ENCODE peak calls at places on chromosome 2, in seven cellular contexts. J is heart right ventricle, H is fibroblast of lung, M is cardiac fibroblast, L is mesothelial cell of epicardium, U is lung, W is mammary epithelial cell. N is an unnamed sample.

GRCh38 chr2:178195390-178196166 is 1.3 kb downstream of the OSBPL6 start:
- DNase-seq in J (no peak), H (no peak), M (no peak), L (no peak), U (no peak), W (no peak), N (peak)

GRCh38 chr2:86821842-86822241 is 31.1 kb upstream of the CD8A start:
- DNase-seq in J (no peak), H (no peak), M (no peak), L (no peak), U (no peak), W (peak), N (no peak)

GRCh38 chr2:45885111-45885685 is 233.7 kb downstream of the PRKCE start:
- DNase-seq in J (no peak), H (peak), M (no peak), L (no peak), U (no peak), W (no peak), N (no peak)

GRCh38 chr2:133420748-133421147 is 147.5 kb downstream of the NCKAP5 start:
- DNase-seq in J (no peak), H (no peak), M (no peak), L (no peak), U (no peak), W (no peak), N (no peak)

GRCh38 chr2:36477315-36477714 is 120.7 kb downstream of the FEZ2 start:
- DNase-seq in J (no peak), H (no peak), M (no peak), L (no peak), U (no peak), W (no peak), N (no peak)

GRCh38 chr2:237624565-237624964 is 2.8 kb upstream of the LRRFIP1 start:
- DNase-seq in J (no peak), H (no peak), M (no peak), L (no peak), U (no peak), W (no peak), N (peak)

GRCh38 chr2:191637182-191638078 is 40.5 kb upstream of the NABP1 start:
- DNase-seq in J (no peak), H (peak), M (peak), L (no peak), U (no peak), W (peak), N (peak)

GRCh38 chr2:6423131-6423530 is 442.6 kb downstream of the CMPK2 start:
- DNase-seq in J (no peak), H (peak), M (no peak), L (no peak), U (no peak), W (no peak), N (no peak)

GRCh38 chr2:199907008-199907714 is 3.9 kb upstream of the C2orf69 start:
- DNase-seq in J (no peak), H (no peak), M (no peak), L (no peak), U (no peak), W (no peak), N (no peak)

GRCh38 chr2:129518937-129519336 is 460.5 kb upstream of the RAB6C start:
- DNase-seq in J (no peak), H (no peak), M (no peak), L (no peak), U (no peak), W (no peak), N (no peak)

GRCh38 chr2:172480301-172481218 is 53.2 kb downstream of the ITGA6 start:
- DNase-seq in J (peak), H (peak), M (peak), L (no peak), U (no peak), W (no peak), N (no peak)

GRCh38 chr2:121075641-121076500 is 209.1 kb downstream of the TFCP2L1 start:
- DNase-seq in J (no peak), H (peak), M (no peak), L (no peak), U (no peak), W (no peak), N (no peak)

GRCh38 chr2:235518317-235519090 is 24.7 kb downstream of the AGAP1 start:
- DNase-seq in J (no peak), H (no peak), M (peak), L (no peak), U (no peak), W (no peak), N (no peak)

GRCh38 chr2:35522434-35522833 is 833.1 kb upstream of the CRIM1 start:
- DNase-seq in J (no peak), H (no peak), M (no peak), L (no peak), U (no peak), W (no peak), N (no peak)

GRCh38 chr2:199668648-199669047 is 182.3 kb downstream of the FTCDNL1 start:
- DNase-seq in J (peak), H (no peak), M (no peak), L (no peak), U (no peak), W (no peak), N (no peak)

GRCh38 chr2:240325654-240326031 is 109.8 kb upstream of the GPC1 start:
- DNase-seq in J (peak), H (peak), M (peak), L (peak), U (no peak), W (peak), N (no peak)

GRCh38 chr2:47226124-47227040 is 71.3 kb upstream of the STPG4 start:
- DNase-seq in J (no peak), H (no peak), M (peak), L (no peak), U (no peak), W (no peak), N (no peak)

GRCh38 chr2:105864262-105864661 is 119.5 kb downstream of the NCK2 start:
- DNase-seq in J (no peak), H (no peak), M (no peak), L (no peak), U (no peak), W (no peak), N (no peak)

GRCh38 chr2:133609664-133610063 is 41.4 kb upstream of the NCKAP5 start:
- DNase-seq in J (no peak), H (no peak), M (no peak), L (no peak), U (no peak), W (no peak), N (no peak)

GRCh38 chr2:16487686-16488085 is 177.9 kb downstream of the CYRIA start:
- DNase-seq in J (no peak), H (peak), M (peak), L (no peak), U (peak), W (peak), N (no peak)

GRCh38 chr2:174656671-174657171 is 59.1 kb upstream of the WIPF1 start:
- DNase-seq in J (no peak), H (no peak), M (no peak), L (no peak), U (no peak), W (no peak), N (no peak)

GRCh38 chr2:236935656-236936445 is 149.8 kb upstream of the COPS8 start:
- DNase-seq in J (no peak), H (no peak), M (no peak), L (no peak), U (peak), W (no peak), N (no peak)

GRCh38 chr2:109013046-109013445 is 24.0 kb upstream of the EDAR start:
- DNase-seq in J (no peak), H (no peak), M (no peak), L (no peak), U (no peak), W (no peak), N (no peak)

GRCh38 chr2:139495851-139496250 is 715.7 kb upstream of the NXPH2 start:
- DNase-seq in J (no peak), H (no peak), M (no peak), L (no peak), U (no peak), W (no peak), N (no peak)

DNA sequence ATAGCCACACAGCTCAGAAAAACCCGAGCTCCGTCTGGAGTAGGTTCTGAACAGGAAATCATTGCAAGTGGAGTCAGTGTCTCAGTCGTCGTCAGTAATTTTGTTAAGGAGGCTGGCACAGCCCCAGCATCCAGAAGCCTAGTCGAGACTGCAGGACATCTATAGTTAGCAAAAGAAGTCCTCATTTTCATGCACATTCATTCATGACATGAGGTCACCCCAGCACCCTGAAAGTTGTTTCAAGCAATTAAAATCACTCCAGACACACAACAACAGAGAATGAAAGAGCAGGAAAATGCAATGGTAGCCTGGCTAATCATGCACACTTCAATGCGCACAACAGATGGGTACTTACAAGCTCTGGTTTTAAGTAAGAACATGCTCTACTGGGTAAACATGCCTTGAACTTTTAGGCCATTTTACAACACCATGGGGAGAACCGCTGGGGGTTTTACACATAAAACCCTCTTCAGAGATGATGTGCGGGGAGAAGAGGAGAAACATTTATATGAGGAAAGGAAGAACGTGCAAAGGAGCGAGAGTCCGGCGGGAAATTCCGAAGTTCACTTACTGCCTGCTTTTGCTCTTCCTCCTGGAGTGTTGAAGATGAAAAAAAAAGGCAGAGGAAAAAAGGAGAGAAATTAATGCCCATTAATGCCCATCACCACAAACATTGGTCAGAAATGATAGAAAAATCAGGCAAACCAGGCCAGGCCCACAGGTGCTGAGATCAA is 77.4 kb upstream of the DNMT3A start:
- DNase-seq in J (no peak), H (peak), M (peak), L (no peak), U (no peak), W (no peak), N (peak)
- TF ChIP-seq CTCF in J (no peak), H (no peak), M (no peak), L (no peak), U (no peak), W (no peak), N (no peak)

DNA sequence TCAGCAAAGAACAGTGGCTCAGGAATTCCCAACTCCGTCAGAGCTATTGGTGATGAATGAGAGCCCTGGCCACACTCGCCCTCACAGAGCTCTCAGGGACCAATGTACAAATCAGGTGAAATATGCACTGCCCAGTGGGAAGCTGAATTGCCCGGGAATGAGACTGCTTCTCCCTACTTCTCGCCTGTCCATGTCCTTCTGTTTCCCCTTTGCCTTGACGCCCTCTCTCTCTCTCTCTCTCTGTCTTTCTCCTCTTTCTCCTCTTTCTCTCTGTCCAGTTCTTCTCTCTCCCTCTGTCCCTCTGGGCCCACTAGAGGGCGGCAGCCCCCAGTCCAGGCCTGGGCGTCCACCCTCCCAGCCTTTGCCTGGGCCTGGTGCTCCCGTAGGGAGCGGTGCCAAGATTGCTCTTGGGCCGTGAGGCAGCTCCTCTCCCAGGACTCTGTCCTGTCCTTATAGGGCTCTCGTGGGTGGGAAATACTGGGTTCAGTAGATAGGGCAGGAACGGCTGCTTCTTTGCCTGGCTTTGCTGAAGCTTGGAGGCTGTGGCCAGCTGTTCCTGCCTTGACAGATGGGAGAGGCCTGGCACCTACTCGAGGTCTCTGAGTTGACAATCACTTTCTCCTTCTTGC is 28.4 kb upstream of the PUM2 start:
- DNase-seq in J (peak), H (peak), M (peak), L (peak), U (peak), W (peak), N (no peak)
- TF ChIP-seq CTCF in J (peak), H (peak), M (peak), L (no peak), U (peak), W (peak), N (peak)

GRCh38 chr2:217734999-217735398 is 267.8 kb downstream of the TNS1 start:
- DNase-seq in J (no peak), H (no peak), M (no peak), L (no peak), U (no peak), W (no peak), N (no peak)

GRCh38 chr2:217731805-217732204 is 271.0 kb downstream of the TNS1 start:
- DNase-seq in J (no peak), H (peak), M (peak), L (no peak), U (no peak), W (no peak), N (no peak)

GRCh38 chr2:217732995-217733394 is 269.8 kb downstream of the TNS1 start:
- DNase-seq in J (no peak), H (peak), M (peak), L (no peak), U (no peak), W (no peak), N (no peak)

GRCh38 chr2:217735899-217736298 is 266.9 kb downstream of the TNS1 start:
- DNase-seq in J (no peak), H (no peak), M (no peak), L (no peak), U (no peak), W (no peak), N (no peak)

DNA sequence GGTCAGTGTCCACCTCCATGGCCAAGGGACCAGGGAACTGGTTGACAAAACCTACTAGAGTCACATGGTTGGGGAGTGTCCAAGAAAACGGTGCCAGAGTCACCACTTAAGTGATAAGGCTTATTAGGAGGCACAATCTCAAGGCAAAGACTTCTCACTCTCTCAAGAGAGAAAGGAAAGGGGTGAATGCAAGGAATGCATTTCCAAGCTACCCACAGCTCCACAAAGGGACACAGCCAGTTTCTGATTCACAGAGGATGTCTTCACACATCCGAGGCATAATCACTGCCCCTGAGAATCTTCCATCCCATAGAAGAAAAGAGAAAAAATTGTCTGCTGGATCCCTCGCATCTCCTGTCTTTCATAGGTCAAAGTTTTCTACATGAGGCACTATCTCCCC is 269.3 kb downstream of the TNS1 start:
- DNase-seq in J (no peak), H (peak), M (no peak), L (no peak), U (no peak), W (no peak), N (no peak)
- TF ChIP-seq CTCF in J (no peak), H (no peak), M (no peak), L (no peak), U (no peak), W (no peak), N (no peak)

DNA sequence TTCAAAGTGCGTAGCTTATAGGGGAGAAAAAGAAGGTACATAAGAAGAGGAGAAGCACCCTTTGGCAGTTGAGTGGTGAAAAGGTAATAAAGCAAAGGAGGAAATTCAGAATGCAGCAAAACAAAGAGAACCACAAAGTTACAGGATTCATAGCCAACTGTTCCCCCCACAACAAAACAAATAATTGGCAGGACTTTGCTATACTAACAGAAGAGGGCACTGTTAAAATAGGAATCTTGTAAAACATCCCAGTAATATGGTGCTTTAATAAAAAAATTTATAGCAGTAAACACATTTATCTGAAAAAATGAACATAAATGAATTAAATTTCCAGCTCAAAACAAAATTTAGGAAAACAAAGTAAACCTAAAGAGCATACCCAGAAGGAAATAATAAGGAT is 42.3 kb downstream of the R3HDM1 start:
- DNase-seq in J (no peak), H (no peak), M (no peak), L (no peak), U (no peak), W (no peak), N (no peak)
- TF ChIP-seq CTCF in J (no peak), H (no peak), M (peak), L (no peak), U (no peak), W (peak), N (no peak)

GRCh38 chr2:65018141-65018582 is 29.0 kb downstream of the SLC1A4 start:
- DNase-seq in J (peak), H (no peak), M (no peak), L (no peak), U (peak), W (no peak), N (no peak)

GRCh38 chr2:65016789-65017188 is 27.6 kb downstream of the SLC1A4 start:
- DNase-seq in J (no peak), H (no peak), M (no peak), L (no peak), U (no peak), W (no peak), N (peak)

GRCh38 chr2:65015731-65016130 is 26.5 kb downstream of the SLC1A4 start:
- DNase-seq in J (no peak), H (peak), M (no peak), L (no peak), U (no peak), W (no peak), N (no peak)

GRCh38 chr2:65019010-65019409 is 29.8 kb downstream of the SLC1A4 start:
- DNase-seq in J (no peak), H (no peak), M (no peak), L (no peak), U (no peak), W (no peak), N (no peak)

GRCh38 chr2:65017335-65017734 is 28.1 kb downstream of the SLC1A4 start:
- DNase-seq in J (peak), H (no peak), M (no peak), L (no peak), U (no peak), W (no peak), N (peak)
- TF ChIP-seq CTCF in J (peak), H (no peak), M (no peak), L (no peak), U (no peak), W (peak), N (peak)

GRCh38 chr2:144449028-144449406 is 70.9 kb downstream of the ZEB2 start:
- DNase-seq in J (no peak), H (no peak), M (peak), L (no peak), U (no peak), W (no peak), N (no peak)
- TF ChIP-seq CTCF in J (peak), H (no peak), M (peak), L (no peak), U (no peak), W (peak), N (peak)

GRCh38 chr2:66445781-66446177 is 10.9 kb downstream of the MEIS1 start:
- DNase-seq in J (no peak), H (no peak), M (peak), L (no peak), U (no peak), W (no peak), N (no peak)
- TF ChIP-seq CTCF in J (peak), H (no peak), M (no peak), L (no peak), U (no peak), W (no peak), N (no peak)